ENCODE peak calls at places on chromosomes 7 and 10, in seven cellular contexts. Z is mesenchymal stem cell; D is AG08395; L is cardiac muscle cell; Q is T-cell; C is heart right ventricle; X is stimulated activated CD8-positive, alpha-beta memory T cell treated with anti-CD3 and anti-CD28 coated beads, Interleukin-15, amount 100 ng/mL, for 1 hour. B is an unnamed sample.
A peak's percentile ranks its signal among the peaks of the same experiment; 100 is the strongest.

GRCh38 chr7:34225193-34225592 is 319.9 kb downstream of the BMPER start:
- DNase-seq in Z (no peak), D (no peak), L (no peak), Q (no peak), C (no peak), X (no peak), B (no peak)

GRCh38 chr7:30503273-30504212 is 1.1 kb downstream of the GGCT start:
- DNase-seq in Z (peak; percentile 7), D (no peak), L (peak; percentile 6), Q (no peak), C (no peak), X (no peak), B (no peak)

GRCh38 chr7:55130554-55131198 is 111.9 kb downstream of the EGFR start:
- DNase-seq in Z (peak; percentile 98), D (peak; percentile 60), L (peak; percentile 83), Q (no peak), C (peak; percentile 46), X (no peak), B (no peak)

GRCh38 chr7:2114052-2114451 is 118.7 kb downstream of the MAD1L1 start:
- DNase-seq in Z (peak; percentile 87), D (peak; percentile 63), L (peak; percentile 42), Q (no peak), C (no peak), X (no peak), B (peak; percentile 39)

GRCh38 chr7:122682805-122683204 is 16.1 kb downstream of the RNF133 start:
- DNase-seq in Z (no peak), D (no peak), L (no peak), Q (no peak), C (no peak), X (no peak), B (no peak)

GRCh38 chr7:96697822-96698221 is 11.8 kb downstream of the SEM1 start:
- DNase-seq in Z (no peak), D (no peak), L (no peak), Q (no peak), C (no peak), X (no peak), B (no peak)

GRCh38 chr10:30737931-30738391 is 108.4 kb upstream of the LYZL2 start:
- DNase-seq in Z (no peak), D (no peak), L (no peak), Q (no peak), C (no peak), X (no peak), B (no peak)

GRCh38 chr7:25395976-25396375 is 167.7 kb upstream of the NPVF start:
- DNase-seq in Z (no peak), D (no peak), L (no peak), Q (no peak), C (no peak), X (no peak), B (no peak)

GRCh38 chr7:54877683-54878082 is 118.7 kb upstream of the SEC61G start:
- DNase-seq in Z (no peak), D (peak; percentile 11), L (peak; percentile 16), Q (no peak), C (no peak), X (no peak), B (no peak)

GRCh38 chr10:5533098-5533731 is 8.5 kb downstream of the CALML3 start:
- DNase-seq in Z (no peak), D (no peak), L (no peak), Q (no peak), C (no peak), X (no peak), B (no peak)

GRCh38 chr10:22723343-22723779 is 9.0 kb upstream of the PIP4K2A start:
- DNase-seq in Z (no peak), D (no peak), L (no peak), Q (no peak), C (no peak), X (no peak), B (no peak)

GRCh38 chr7:77940647-77941046 is 142.1 kb downstream of the PHTF2 start:
- DNase-seq in Z (peak; percentile 49), D (peak; percentile 49), L (peak; percentile 61), Q (no peak), C (peak; percentile 8), X (no peak), B (no peak)

GRCh38 chr7:2503056-2503941 is 16.3 kb upstream of the LFNG start:
- DNase-seq in Z (no peak), D (no peak), L (peak; percentile 48), Q (no peak), C (no peak), X (no peak), B (no peak)

GRCh38 chr10:15725603-15726002 is 5.9 kb upstream of the ITGA8 start:
- DNase-seq in Z (peak; percentile 74), D (peak; percentile 81), L (peak; percentile 77), Q (no peak), C (no peak), X (no peak), B (no peak)

GRCh38 chr7:20785211-20786048 is 1.3 kb downstream of the SP8 start:
- DNase-seq in Z (no peak), D (no peak), L (no peak), Q (no peak), C (no peak), X (no peak), B (peak; percentile 48)

GRCh38 chr7:136859798-136860197 is 8.7 kb upstream of the CHRM2 start:
- DNase-seq in Z (peak; percentile 73), D (no peak), L (peak; percentile 80), Q (no peak), C (no peak), X (no peak), B (no peak)